ENCODE peak calls at places on chromosomes 7 and 10, in eight cellular contexts. One of them, this sample, is unnamed.

GRCh38 chr10:21724695-21725371 is 190.8 kb downstream of the MLLT10 start:
- DNase-seq in GM23338: peak
- DNase-seq in fibroblast of the conjunctiva: peak
- DNase-seq in progenitor cell of endocrine pancreas: no peak
- DNase-seq in kidney tubule cell: peak
- DNase-seq in endothelial cell: peak
- DNase-seq in stimulated activated CD4-positive, alpha-beta T cell treated with anti-CD3 and anti-CD28 coated beads, Interleukin-2, amount 100 ng/mL, for 4 hours: peak
- DNase-seq in right lobe of liver: peak
- DNase-seq in this sample: no peak

GRCh38 chr7:151519765-151520418 is at the start of gene RHEB:
- DNase-seq in right lobe of liver: peak
- DNase-seq in stimulated activated CD4-positive, alpha-beta T cell treated with anti-CD3 and anti-CD28 coated beads, Interleukin-2, amount 100 ng/mL, for 4 hours: peak
- DNase-seq in endothelial cell: peak
- DNase-seq in progenitor cell of endocrine pancreas: peak
- DNase-seq in fibroblast of the conjunctiva: peak
- DNase-seq in kidney tubule cell: peak
- DNase-seq in GM23338: peak
- DNase-seq in this sample: peak

GRCh38 chr7:21943436-21943835 is 2.3 kb downstream of the CDCA7L start:
- DNase-seq in progenitor cell of endocrine pancreas: no peak
- DNase-seq in GM23338: no peak
- DNase-seq in kidney tubule cell: no peak
- DNase-seq in endothelial cell: no peak
- DNase-seq in stimulated activated CD4-positive, alpha-beta T cell treated with anti-CD3 and anti-CD28 coated beads, Interleukin-2, amount 100 ng/mL, for 4 hours: no peak
- DNase-seq in fibroblast of the conjunctiva: no peak
- DNase-seq in right lobe of liver: no peak
- DNase-seq in this sample: no peak

GRCh38 chr7:44235582-44236332 is 35.0 kb downstream of the YKT6 start:
- DNase-seq in fibroblast of the conjunctiva: no peak
- DNase-seq in endothelial cell: no peak
- DNase-seq in kidney tubule cell: no peak
- DNase-seq in stimulated activated CD4-positive, alpha-beta T cell treated with anti-CD3 and anti-CD28 coated beads, Interleukin-2, amount 100 ng/mL, for 4 hours: no peak
- DNase-seq in right lobe of liver: no peak
- DNase-seq in progenitor cell of endocrine pancreas: no peak
- DNase-seq in GM23338: no peak
- DNase-seq in this sample: no peak

GRCh38 chr7:50684011-50684701 is 98.5 kb downstream of the GRB10 start:
- DNase-seq in progenitor cell of endocrine pancreas: no peak
- DNase-seq in fibroblast of the conjunctiva: no peak
- DNase-seq in right lobe of liver: no peak
- DNase-seq in stimulated activated CD4-positive, alpha-beta T cell treated with anti-CD3 and anti-CD28 coated beads, Interleukin-2, amount 100 ng/mL, for 4 hours: no peak
- DNase-seq in GM23338: no peak
- DNase-seq in endothelial cell: no peak
- DNase-seq in kidney tubule cell: no peak
- DNase-seq in this sample: no peak

GRCh38 chr10:50585921-50586739 is 37.6 kb downstream of the SGMS1 start:
- DNase-seq in endothelial cell: no peak
- DNase-seq in GM23338: no peak
- DNase-seq in progenitor cell of endocrine pancreas: no peak
- DNase-seq in kidney tubule cell: peak
- DNase-seq in right lobe of liver: no peak
- DNase-seq in stimulated activated CD4-positive, alpha-beta T cell treated with anti-CD3 and anti-CD28 coated beads, Interleukin-2, amount 100 ng/mL, for 4 hours: no peak
- DNase-seq in fibroblast of the conjunctiva: peak
- DNase-seq in this sample: no peak

GRCh38 chr7:87993269-87993668 is 59.2 kb downstream of the ADAM22 start:
- DNase-seq in progenitor cell of endocrine pancreas: no peak
- DNase-seq in endothelial cell: no peak
- DNase-seq in stimulated activated CD4-positive, alpha-beta T cell treated with anti-CD3 and anti-CD28 coated beads, Interleukin-2, amount 100 ng/mL, for 4 hours: no peak
- DNase-seq in fibroblast of the conjunctiva: no peak
- DNase-seq in kidney tubule cell: no peak
- DNase-seq in right lobe of liver: no peak
- DNase-seq in GM23338: no peak
- DNase-seq in this sample: no peak

GRCh38 chr7:6516387-6516983 is 34.8 kb downstream of the GRID2IP start:
- DNase-seq in stimulated activated CD4-positive, alpha-beta T cell treated with anti-CD3 and anti-CD28 coated beads, Interleukin-2, amount 100 ng/mL, for 4 hours: peak
- DNase-seq in GM23338: peak
- DNase-seq in endothelial cell: peak
- DNase-seq in kidney tubule cell: peak
- DNase-seq in progenitor cell of endocrine pancreas: peak
- DNase-seq in fibroblast of the conjunctiva: peak
- DNase-seq in right lobe of liver: peak
- DNase-seq in this sample: peak

GRCh38 chr10:9781681-9782080 is 1236.0 kb upstream of the CELF2 start:
- DNase-seq in kidney tubule cell: peak
- DNase-seq in progenitor cell of endocrine pancreas: no peak
- DNase-seq in right lobe of liver: no peak
- DNase-seq in GM23338: no peak
- DNase-seq in fibroblast of the conjunctiva: no peak
- DNase-seq in stimulated activated CD4-positive, alpha-beta T cell treated with anti-CD3 and anti-CD28 coated beads, Interleukin-2, amount 100 ng/mL, for 4 hours: no peak
- DNase-seq in endothelial cell: no peak
- DNase-seq in this sample: no peak

GRCh38 chr7:152733286-152733934 is 26.1 kb upstream of the ACTR3B start:
- DNase-seq in stimulated activated CD4-positive, alpha-beta T cell treated with anti-CD3 and anti-CD28 coated beads, Interleukin-2, amount 100 ng/mL, for 4 hours: no peak
- DNase-seq in fibroblast of the conjunctiva: no peak
- DNase-seq in kidney tubule cell: no peak
- DNase-seq in progenitor cell of endocrine pancreas: no peak
- DNase-seq in endothelial cell: no peak
- DNase-seq in GM23338: no peak
- DNase-seq in right lobe of liver: no peak
- DNase-seq in this sample: no peak

GRCh38 chr7:106895246-106895864 is 30.3 kb downstream of the PIK3CG start:
- DNase-seq in fibroblast of the conjunctiva: no peak
- DNase-seq in right lobe of liver: no peak
- DNase-seq in kidney tubule cell: peak
- DNase-seq in stimulated activated CD4-positive, alpha-beta T cell treated with anti-CD3 and anti-CD28 coated beads, Interleukin-2, amount 100 ng/mL, for 4 hours: no peak
- DNase-seq in progenitor cell of endocrine pancreas: no peak
- DNase-seq in endothelial cell: no peak
- DNase-seq in GM23338: no peak
- DNase-seq in this sample: no peak

GRCh38 chr7:51019231-51019844 is 236.6 kb upstream of the GRB10 start:
- DNase-seq in GM23338: no peak
- DNase-seq in right lobe of liver: no peak
- DNase-seq in fibroblast of the conjunctiva: no peak
- DNase-seq in kidney tubule cell: peak
- DNase-seq in endothelial cell: no peak
- DNase-seq in stimulated activated CD4-positive, alpha-beta T cell treated with anti-CD3 and anti-CD28 coated beads, Interleukin-2, amount 100 ng/mL, for 4 hours: no peak
- DNase-seq in progenitor cell of endocrine pancreas: no peak
- DNase-seq in this sample: peak

GRCh38 chr7:133723044-133723443 is 404.1 kb upstream of the LRGUK start:
- DNase-seq in GM23338: no peak
- DNase-seq in endothelial cell: no peak
- DNase-seq in kidney tubule cell: no peak
- DNase-seq in right lobe of liver: no peak
- DNase-seq in fibroblast of the conjunctiva: no peak
- DNase-seq in progenitor cell of endocrine pancreas: no peak
- DNase-seq in stimulated activated CD4-positive, alpha-beta T cell treated with anti-CD3 and anti-CD28 coated beads, Interleukin-2, amount 100 ng/mL, for 4 hours: no peak
- DNase-seq in this sample: no peak

GRCh38 chr7:140053812-140054539 is 8.8 kb downstream of the PARP12 start:
- DNase-seq in endothelial cell: no peak
- DNase-seq in progenitor cell of endocrine pancreas: no peak
- DNase-seq in right lobe of liver: no peak
- DNase-seq in fibroblast of the conjunctiva: no peak
- DNase-seq in kidney tubule cell: no peak
- DNase-seq in GM23338: no peak
- DNase-seq in stimulated activated CD4-positive, alpha-beta T cell treated with anti-CD3 and anti-CD28 coated beads, Interleukin-2, amount 100 ng/mL, for 4 hours: no peak
- DNase-seq in this sample: no peak

GRCh38 chr7:6651866-6652445 is 14.8 kb downstream of the ZNF316 start:
- DNase-seq in right lobe of liver: no peak
- DNase-seq in endothelial cell: no peak
- DNase-seq in stimulated activated CD4-positive, alpha-beta T cell treated with anti-CD3 and anti-CD28 coated beads, Interleukin-2, amount 100 ng/mL, for 4 hours: no peak
- DNase-seq in GM23338: no peak
- DNase-seq in kidney tubule cell: no peak
- DNase-seq in progenitor cell of endocrine pancreas: no peak
- DNase-seq in fibroblast of the conjunctiva: no peak
- DNase-seq in this sample: no peak

GRCh38 chr7:107999814-108000560 is 3.0 kb downstream of the LAMB1 start:
- DNase-seq in fibroblast of the conjunctiva: no peak
- DNase-seq in progenitor cell of endocrine pancreas: no peak
- DNase-seq in kidney tubule cell: peak
- DNase-seq in GM23338: peak
- DNase-seq in stimulated activated CD4-positive, alpha-beta T cell treated with anti-CD3 and anti-CD28 coated beads, Interleukin-2, amount 100 ng/mL, for 4 hours: no peak
- DNase-seq in right lobe of liver: no peak
- DNase-seq in endothelial cell: no peak
- DNase-seq in this sample: no peak

GRCh38 chr10:5968681-5969453 is 8.5 kb downstream of the IL15RA start:
- DNase-seq in endothelial cell: no peak
- DNase-seq in right lobe of liver: peak
- DNase-seq in GM23338: no peak
- DNase-seq in progenitor cell of endocrine pancreas: peak
- DNase-seq in fibroblast of the conjunctiva: no peak
- DNase-seq in kidney tubule cell: no peak
- DNase-seq in stimulated activated CD4-positive, alpha-beta T cell treated with anti-CD3 and anti-CD28 coated beads, Interleukin-2, amount 100 ng/mL, for 4 hours: no peak
- DNase-seq in this sample: no peak

GRCh38 chr7:26034386-26034785 is 117.6 kb upstream of the NFE2L3 start:
- DNase-seq in right lobe of liver: no peak
- DNase-seq in GM23338: no peak
- DNase-seq in fibroblast of the conjunctiva: no peak
- DNase-seq in progenitor cell of endocrine pancreas: no peak
- DNase-seq in stimulated activated CD4-positive, alpha-beta T cell treated with anti-CD3 and anti-CD28 coated beads, Interleukin-2, amount 100 ng/mL, for 4 hours: no peak
- DNase-seq in kidney tubule cell: no peak
- DNase-seq in endothelial cell: no peak
- DNase-seq in this sample: no peak

GRCh38 chr7:90119178-90119971 is 34.9 kb upstream of the STEAP1 start:
- DNase-seq in kidney tubule cell: peak
- DNase-seq in GM23338: peak
- DNase-seq in progenitor cell of endocrine pancreas: no peak
- DNase-seq in endothelial cell: peak
- DNase-seq in stimulated activated CD4-positive, alpha-beta T cell treated with anti-CD3 and anti-CD28 coated beads, Interleukin-2, amount 100 ng/mL, for 4 hours: peak
- DNase-seq in fibroblast of the conjunctiva: no peak
- DNase-seq in right lobe of liver: peak
- DNase-seq in this sample: peak

GRCh38 chr7:75993689-75994387 is 557 bp downstream of the TMEM120A start:
- DNase-seq in right lobe of liver: peak
- DNase-seq in endothelial cell: peak
- DNase-seq in kidney tubule cell: peak
- DNase-seq in fibroblast of the conjunctiva: peak
- DNase-seq in stimulated activated CD4-positive, alpha-beta T cell treated with anti-CD3 and anti-CD28 coated beads, Interleukin-2, amount 100 ng/mL, for 4 hours: no peak
- DNase-seq in GM23338: peak
- DNase-seq in progenitor cell of endocrine pancreas: peak
- DNase-seq in this sample: peak

GRCh38 chr10:14674376-14675050 is 100.2 kb downstream of the FAM107B start:
- DNase-seq in GM23338: peak
- DNase-seq in fibroblast of the conjunctiva: no peak
- DNase-seq in stimulated activated CD4-positive, alpha-beta T cell treated with anti-CD3 and anti-CD28 coated beads, Interleukin-2, amount 100 ng/mL, for 4 hours: no peak
- DNase-seq in kidney tubule cell: peak
- DNase-seq in progenitor cell of endocrine pancreas: peak
- DNase-seq in endothelial cell: no peak
- DNase-seq in right lobe of liver: no peak
- DNase-seq in this sample: no peak

GRCh38 chr10:59655309-59655708 is 54.3 kb downstream of the SLC16A9 start:
- DNase-seq in kidney tubule cell: no peak
- DNase-seq in stimulated activated CD4-positive, alpha-beta T cell treated with anti-CD3 and anti-CD28 coated beads, Interleukin-2, amount 100 ng/mL, for 4 hours: no peak
- DNase-seq in progenitor cell of endocrine pancreas: no peak
- DNase-seq in endothelial cell: no peak
- DNase-seq in right lobe of liver: no peak
- DNase-seq in GM23338: no peak
- DNase-seq in fibroblast of the conjunctiva: no peak
- DNase-seq in this sample: no peak

GRCh38 chr10:26486304-26486703 is 48.2 kb downstream of the APBB1IP start:
- DNase-seq in right lobe of liver: no peak
- DNase-seq in fibroblast of the conjunctiva: peak
- DNase-seq in kidney tubule cell: peak
- DNase-seq in endothelial cell: no peak
- DNase-seq in progenitor cell of endocrine pancreas: no peak
- DNase-seq in stimulated activated CD4-positive, alpha-beta T cell treated with anti-CD3 and anti-CD28 coated beads, Interleukin-2, amount 100 ng/mL, for 4 hours: no peak
- DNase-seq in GM23338: no peak
- DNase-seq in this sample: no peak

GRCh38 chr10:50788951-50789904 is 49.5 kb downstream of the ASAH2B start:
- DNase-seq in right lobe of liver: peak
- DNase-seq in progenitor cell of endocrine pancreas: no peak
- DNase-seq in kidney tubule cell: peak
- DNase-seq in stimulated activated CD4-positive, alpha-beta T cell treated with anti-CD3 and anti-CD28 coated beads, Interleukin-2, amount 100 ng/mL, for 4 hours: no peak
- DNase-seq in fibroblast of the conjunctiva: no peak
- DNase-seq in endothelial cell: no peak
- DNase-seq in GM23338: peak
- DNase-seq in this sample: no peak

GRCh38 chr10:18418579-18419210 is 232.7 kb downstream of the NSUN6 start:
- DNase-seq in progenitor cell of endocrine pancreas: no peak
- DNase-seq in right lobe of liver: no peak
- DNase-seq in fibroblast of the conjunctiva: no peak
- DNase-seq in kidney tubule cell: no peak
- DNase-seq in stimulated activated CD4-positive, alpha-beta T cell treated with anti-CD3 and anti-CD28 coated beads, Interleukin-2, amount 100 ng/mL, for 4 hours: no peak
- DNase-seq in GM23338: no peak
- DNase-seq in endothelial cell: no peak
- DNase-seq in this sample: no peak

GRCh38 chr10:48493083-48493871 is 111.6 kb downstream of the ARHGAP22 start:
- DNase-seq in endothelial cell: no peak
- DNase-seq in kidney tubule cell: no peak
- DNase-seq in stimulated activated CD4-positive, alpha-beta T cell treated with anti-CD3 and anti-CD28 coated beads, Interleukin-2, amount 100 ng/mL, for 4 hours: no peak
- DNase-seq in GM23338: no peak
- DNase-seq in progenitor cell of endocrine pancreas: no peak
- DNase-seq in fibroblast of the conjunctiva: no peak
- DNase-seq in right lobe of liver: no peak
- DNase-seq in this sample: no peak

This sample was measured in ecto neural progenitor cell.